ENCODE peak calls at places on chromosomes 12 and 14, in ten cellular contexts. One of them, this sample, is unnamed.

GRCh38 chr12:80494836-80495235 is 50.8 kb downstream of the PTPRQ start:
- DNase-seq in OCI-LY7: no peak
- DNase-seq in GM10248: no peak
- DNase-seq in H9: no peak
- DNase-seq in CD8-positive, alpha-beta T cell: no peak
- DNase-seq in lower leg skin: no peak
- DNase-seq in GM12865: no peak
- DNase-seq in foreskin fibroblast: no peak
- DNase-seq in WTC11: no peak
- DNase-seq in Panc1: no peak
- DNase-seq in this sample: no peak

GRCh38 chr12:104596128-104596799 is 139.5 kb downstream of the CHST11 start:
- DNase-seq in OCI-LY7: no peak
- DNase-seq in GM10248: no peak
- DNase-seq in H9: no peak
- DNase-seq in CD8-positive, alpha-beta T cell: no peak
- DNase-seq in lower leg skin: no peak
- DNase-seq in GM12865: no peak
- DNase-seq in foreskin fibroblast: peak; percentile 95
- DNase-seq in WTC11: no peak
- DNase-seq in Panc1: no peak
- DNase-seq in this sample: no peak

GRCh38 chr14:93462479-93462878 is 31.7 kb downstream of the UNC79 start:
- DNase-seq in OCI-LY7: no peak
- DNase-seq in GM10248: no peak
- DNase-seq in H9: no peak
- DNase-seq in CD8-positive, alpha-beta T cell: no peak
- DNase-seq in lower leg skin: no peak
- DNase-seq in GM12865: no peak
- DNase-seq in foreskin fibroblast: no peak
- DNase-seq in WTC11: no peak
- DNase-seq in Panc1: no peak
- DNase-seq in this sample: no peak

GRCh38 chr14:74952697-74953484 is 2.5 kb downstream of the PGF start:
- DNase-seq in OCI-LY7: no peak
- DNase-seq in GM10248: no peak
- DNase-seq in H9: no peak
- DNase-seq in CD8-positive, alpha-beta T cell: no peak
- DNase-seq in lower leg skin: no peak
- DNase-seq in GM12865: no peak
- DNase-seq in foreskin fibroblast: no peak
- DNase-seq in WTC11: no peak
- DNase-seq in Panc1: no peak
- DNase-seq in this sample: no peak

GRCh38 chr12:112309797-112310196 is 72.4 kb downstream of the HECTD4 start:
- DNase-seq in OCI-LY7: no peak
- DNase-seq in GM10248: no peak
- DNase-seq in H9: no peak
- DNase-seq in CD8-positive, alpha-beta T cell: no peak
- DNase-seq in lower leg skin: no peak
- DNase-seq in GM12865: peak; percentile 40
- DNase-seq in foreskin fibroblast: no peak
- DNase-seq in WTC11: no peak
- DNase-seq in Panc1: no peak
- DNase-seq in this sample: no peak

GRCh38 chr12:29395356-29395755 is 14.4 kb upstream of the ERGIC2 start:
- DNase-seq in OCI-LY7: no peak
- DNase-seq in GM10248: no peak
- DNase-seq in H9: no peak
- DNase-seq in CD8-positive, alpha-beta T cell: no peak
- DNase-seq in lower leg skin: no peak
- DNase-seq in GM12865: no peak
- DNase-seq in foreskin fibroblast: no peak
- DNase-seq in WTC11: no peak
- DNase-seq in Panc1: no peak
- DNase-seq in this sample: no peak

GRCh38 chr14:52706724-52707706 is at the start of gene PSMC6:
- DNase-seq in OCI-LY7: peak; percentile 92
- DNase-seq in GM10248: peak; percentile 96
- DNase-seq in H9: peak; percentile 94
- DNase-seq in CD8-positive, alpha-beta T cell: peak; percentile 94
- DNase-seq in lower leg skin: peak; percentile 99
- DNase-seq in GM12865: peak; percentile 95
- DNase-seq in foreskin fibroblast: peak; percentile 85
- DNase-seq in WTC11: peak; percentile 95
- DNase-seq in Panc1: peak; percentile 67
- DNase-seq in this sample: peak; percentile 95

GRCh38 chr14:70995671-70996070 is 88.4 kb downstream of the PCNX1 start:
- DNase-seq in OCI-LY7: no peak
- DNase-seq in GM10248: no peak
- DNase-seq in H9: peak; percentile 65
- DNase-seq in CD8-positive, alpha-beta T cell: no peak
- DNase-seq in lower leg skin: no peak
- DNase-seq in GM12865: no peak
- DNase-seq in foreskin fibroblast: no peak
- DNase-seq in WTC11: peak; percentile 33
- DNase-seq in Panc1: no peak
- DNase-seq in this sample: no peak

GRCh38 chr14:32332415-32333116 is 3.5 kb downstream of the AKAP6 start:
- DNase-seq in OCI-LY7: no peak
- DNase-seq in GM10248: no peak
- DNase-seq in H9: no peak
- DNase-seq in CD8-positive, alpha-beta T cell: no peak
- DNase-seq in lower leg skin: no peak
- DNase-seq in GM12865: peak; percentile 24
- DNase-seq in foreskin fibroblast: no peak
- DNase-seq in WTC11: no peak
- DNase-seq in Panc1: no peak
- DNase-seq in this sample: no peak

GRCh38 chr12:13596714-13597113 is 384.7 kb downstream of the GRIN2B start:
- DNase-seq in OCI-LY7: no peak
- DNase-seq in GM10248: no peak
- DNase-seq in H9: no peak
- DNase-seq in CD8-positive, alpha-beta T cell: no peak
- DNase-seq in lower leg skin: no peak
- DNase-seq in GM12865: no peak
- DNase-seq in foreskin fibroblast: no peak
- DNase-seq in WTC11: no peak
- DNase-seq in Panc1: no peak
- DNase-seq in this sample: no peak

GRCh38 chr12:88945041-88945732 is 364.9 kb upstream of the KITLG start:
- DNase-seq in OCI-LY7: no peak
- DNase-seq in GM10248: no peak
- DNase-seq in H9: no peak
- DNase-seq in CD8-positive, alpha-beta T cell: no peak
- DNase-seq in lower leg skin: no peak
- DNase-seq in GM12865: no peak
- DNase-seq in foreskin fibroblast: no peak
- DNase-seq in WTC11: no peak
- DNase-seq in Panc1: no peak
- DNase-seq in this sample: no peak

GRCh38 chr14:64218344-64219240 is 75.6 kb downstream of the ESR2 start:
- DNase-seq in OCI-LY7: no peak
- DNase-seq in GM10248: no peak
- DNase-seq in H9: no peak
- DNase-seq in CD8-positive, alpha-beta T cell: no peak
- DNase-seq in lower leg skin: no peak
- DNase-seq in GM12865: peak; percentile 58
- DNase-seq in foreskin fibroblast: no peak
- DNase-seq in WTC11: no peak
- DNase-seq in Panc1: no peak
- DNase-seq in this sample: no peak

GRCh38 chr12:109393437-109394345 is 46.0 kb downstream of the MYO1H start:
- DNase-seq in OCI-LY7: peak; percentile 73
- DNase-seq in GM10248: peak; percentile 79
- DNase-seq in H9: peak; percentile 46
- DNase-seq in CD8-positive, alpha-beta T cell: no peak
- DNase-seq in lower leg skin: no peak
- DNase-seq in GM12865: peak; percentile 64
- DNase-seq in foreskin fibroblast: peak; percentile 32
- DNase-seq in WTC11: peak; percentile 45
- DNase-seq in Panc1: peak; percentile 53
- DNase-seq in this sample: no peak

GRCh38 chr12:101992091-101992490 is 69.7 kb downstream of the WASHC3 start:
- DNase-seq in OCI-LY7: no peak
- DNase-seq in GM10248: no peak
- DNase-seq in H9: no peak
- DNase-seq in CD8-positive, alpha-beta T cell: no peak
- DNase-seq in lower leg skin: no peak
- DNase-seq in GM12865: no peak
- DNase-seq in foreskin fibroblast: peak; percentile 9
- DNase-seq in WTC11: no peak
- DNase-seq in Panc1: no peak
- DNase-seq in this sample: no peak

GRCh38 chr14:72550513-72550912 is 343.4 kb downstream of the DPF3 start:
- DNase-seq in OCI-LY7: no peak
- DNase-seq in GM10248: no peak
- DNase-seq in H9: no peak
- DNase-seq in CD8-positive, alpha-beta T cell: no peak
- DNase-seq in lower leg skin: no peak
- DNase-seq in GM12865: no peak
- DNase-seq in foreskin fibroblast: no peak
- DNase-seq in WTC11: no peak
- DNase-seq in Panc1: no peak
- DNase-seq in this sample: no peak

GRCh38 chr14:76434220-76434619 is 58.3 kb downstream of the ESRRB start:
- DNase-seq in OCI-LY7: no peak
- DNase-seq in GM10248: no peak
- DNase-seq in H9: no peak
- DNase-seq in CD8-positive, alpha-beta T cell: no peak
- DNase-seq in lower leg skin: no peak
- DNase-seq in GM12865: no peak
- DNase-seq in foreskin fibroblast: no peak
- DNase-seq in WTC11: no peak
- DNase-seq in Panc1: no peak
- DNase-seq in this sample: no peak

GRCh38 chr14:69685217-69685616 is 73.8 kb downstream of the SUSD6 start:
- DNase-seq in OCI-LY7: no peak
- DNase-seq in GM10248: peak; percentile 58
- DNase-seq in H9: no peak
- DNase-seq in CD8-positive, alpha-beta T cell: no peak
- DNase-seq in lower leg skin: peak; percentile 67
- DNase-seq in GM12865: peak; percentile 60
- DNase-seq in foreskin fibroblast: no peak
- DNase-seq in WTC11: no peak
- DNase-seq in Panc1: peak; percentile 56
- DNase-seq in this sample: no peak

GRCh38 chr12:31362759-31363415 is 36.9 kb upstream of the SINHCAF start:
- DNase-seq in OCI-LY7: peak; percentile 79
- DNase-seq in GM10248: peak; percentile 63
- DNase-seq in H9: peak; percentile 73
- DNase-seq in CD8-positive, alpha-beta T cell: peak; percentile 4
- DNase-seq in lower leg skin: no peak
- DNase-seq in GM12865: peak; percentile 82
- DNase-seq in foreskin fibroblast: no peak
- DNase-seq in WTC11: peak; percentile 47
- DNase-seq in Panc1: no peak
- DNase-seq in this sample: no peak

GRCh38 chr14:76715102-76715926 is 46.0 kb upstream of the VASH1 start:
- DNase-seq in OCI-LY7: no peak
- DNase-seq in GM10248: no peak
- DNase-seq in H9: no peak
- DNase-seq in CD8-positive, alpha-beta T cell: no peak
- DNase-seq in lower leg skin: no peak
- DNase-seq in GM12865: no peak
- DNase-seq in foreskin fibroblast: peak; percentile 20
- DNase-seq in WTC11: no peak
- DNase-seq in Panc1: no peak
- DNase-seq in this sample: peak; percentile 15

GRCh38 chr12:52228931-52229330 is 4.1 kb upstream of the KRT7 start:
- DNase-seq in OCI-LY7: no peak
- DNase-seq in GM10248: no peak
- DNase-seq in H9: no peak
- DNase-seq in CD8-positive, alpha-beta T cell: no peak
- DNase-seq in lower leg skin: peak; percentile 75
- DNase-seq in GM12865: no peak
- DNase-seq in foreskin fibroblast: no peak
- DNase-seq in WTC11: no peak
- DNase-seq in Panc1: no peak
- DNase-seq in this sample: no peak
- TF ChIP-seq CTCF in OCI-LY7: no peak
- TF ChIP-seq CTCF in GM10248: no peak
- TF ChIP-seq CTCF in H9: no peak
- TF ChIP-seq CTCF in CD8-positive, alpha-beta T cell: no peak
- TF ChIP-seq CTCF in lower leg skin: no peak
- TF ChIP-seq CTCF in GM12865: no peak
- TF ChIP-seq CTCF in foreskin fibroblast: no peak
- TF ChIP-seq CTCF in WTC11: no peak
- TF ChIP-seq CTCF in Panc1: no peak
- TF ChIP-seq CTCF in this sample: no peak

DNA sequence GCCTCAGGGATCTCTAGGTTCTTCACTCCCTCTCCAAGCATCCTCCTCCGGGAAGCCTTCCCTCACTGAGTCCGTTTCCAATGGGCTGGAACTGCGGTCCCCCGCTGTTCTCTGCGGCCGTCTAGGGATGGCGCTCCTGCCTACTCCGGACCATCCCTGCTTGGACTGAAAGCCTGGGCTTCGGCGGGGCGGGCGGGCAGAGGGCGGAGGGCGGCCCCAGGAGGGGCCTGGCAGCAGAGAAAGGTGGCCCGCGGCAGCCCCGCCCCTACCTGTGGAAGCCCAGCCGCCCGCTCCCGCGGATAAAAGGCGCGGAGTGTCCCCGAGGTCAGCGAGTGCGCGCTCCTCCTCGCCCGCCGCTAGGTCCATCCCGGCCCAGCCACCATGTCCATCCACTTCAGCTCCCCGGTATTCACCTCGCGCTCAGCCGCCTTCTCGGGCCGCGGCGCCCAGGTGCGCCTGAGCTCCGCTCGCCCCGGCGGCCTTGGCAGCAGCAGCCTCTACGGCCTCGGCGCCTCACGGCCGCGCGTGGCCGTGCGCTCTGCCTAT is at the start of gene KRT7:
- DNase-seq in OCI-LY7: no peak
- DNase-seq in GM10248: no peak
- DNase-seq in H9: peak; percentile 69
- DNase-seq in CD8-positive, alpha-beta T cell: no peak
- DNase-seq in lower leg skin: peak; percentile 84
- DNase-seq in GM12865: no peak
- DNase-seq in foreskin fibroblast: no peak
- DNase-seq in WTC11: peak; percentile 58
- DNase-seq in Panc1: no peak
- DNase-seq in this sample: no peak
- TF ChIP-seq CTCF in OCI-LY7: no peak
- TF ChIP-seq CTCF in GM10248: no peak
- TF ChIP-seq CTCF in H9: no peak
- TF ChIP-seq CTCF in CD8-positive, alpha-beta T cell: no peak
- TF ChIP-seq CTCF in lower leg skin: no peak
- TF ChIP-seq CTCF in GM12865: no peak
- TF ChIP-seq CTCF in foreskin fibroblast: no peak
- TF ChIP-seq CTCF in WTC11: no peak
- TF ChIP-seq CTCF in Panc1: no peak
- TF ChIP-seq CTCF in this sample: peak; percentile 6

GRCh38 chr14:96567289-96567899 is 65.2 kb downstream of the PAPOLA start:
- DNase-seq in OCI-LY7: peak; percentile 36
- DNase-seq in GM10248: peak; percentile 13
- DNase-seq in H9: no peak
- DNase-seq in CD8-positive, alpha-beta T cell: no peak
- DNase-seq in lower leg skin: no peak
- DNase-seq in GM12865: peak; percentile 40
- DNase-seq in foreskin fibroblast: no peak
- DNase-seq in WTC11: no peak
- DNase-seq in Panc1: no peak
- DNase-seq in this sample: no peak
- TF ChIP-seq CTCF in OCI-LY7: peak; percentile 89
- TF ChIP-seq CTCF in GM10248: peak; percentile 66
- TF ChIP-seq CTCF in H9: peak; percentile 62
- TF ChIP-seq CTCF in CD8-positive, alpha-beta T cell: peak; percentile 49
- TF ChIP-seq CTCF in lower leg skin: no peak
- TF ChIP-seq CTCF in GM12865: peak; percentile 34
- TF ChIP-seq CTCF in foreskin fibroblast: peak; percentile 57
- TF ChIP-seq CTCF in WTC11: no peak
- TF ChIP-seq CTCF in Panc1: peak; percentile 60
- TF ChIP-seq CTCF in this sample: peak; percentile 67

GRCh38 chr12:57012600-57013465 is 3.5 kb downstream of the TAC3 start:
- DNase-seq in OCI-LY7: no peak
- DNase-seq in GM10248: peak; percentile 78
- DNase-seq in H9: no peak
- DNase-seq in CD8-positive, alpha-beta T cell: no peak
- DNase-seq in lower leg skin: no peak
- DNase-seq in GM12865: peak; percentile 74
- DNase-seq in foreskin fibroblast: no peak
- DNase-seq in WTC11: no peak
- DNase-seq in Panc1: no peak
- DNase-seq in this sample: no peak
- TF ChIP-seq CTCF in OCI-LY7: no peak
- TF ChIP-seq CTCF in GM10248: no peak
- TF ChIP-seq CTCF in H9: peak; percentile 57
- TF ChIP-seq CTCF in CD8-positive, alpha-beta T cell: no peak
- TF ChIP-seq CTCF in lower leg skin: no peak
- TF ChIP-seq CTCF in GM12865: no peak
- TF ChIP-seq CTCF in foreskin fibroblast: no peak
- TF ChIP-seq CTCF in WTC11: no peak
- TF ChIP-seq CTCF in Panc1: no peak
- TF ChIP-seq CTCF in this sample: no peak

This sample was measured in osteocyte.